ENCODE peak calls at places on chromosomes 13 and 19, in five cellular contexts. J is substantia nigra, M is coronary artery, P is fibroblast of lung, F is breast epithelium. I is an unnamed sample.

GRCh38 chr13:113532156-113532806 is 41.8 kb upstream of the DCUN1D2 start:
- DNase-seq in M (no peak), P (no peak), J (no peak), F (peak), I (no peak)

GRCh38 chr19:2274937-2275535 is 6.9 kb downstream of the PEAK3 start:
- DNase-seq in F (no peak), M (no peak), P (peak), J (peak), I (no peak)

GRCh38 chr13:25816239-25816638 is 235.6 kb downstream of the SHISA2 start:
- DNase-seq in F (no peak), J (no peak), M (no peak), P (no peak), I (no peak)

GRCh38 chr19:50016225-50016807 is 8.9 kb downstream of the VRK3 start:
- DNase-seq in P (no peak), F (no peak), J (no peak), M (no peak), I (no peak)

GRCh38 chr13:93859666-93860065 is 619.8 kb downstream of the DCT start:
- DNase-seq in F (no peak), P (peak), M (no peak), J (no peak), I (no peak)

GRCh38 chr19:10694706-10695105 is 6.5 kb upstream of the QTRT1 start:
- DNase-seq in P (no peak), M (no peak), J (no peak), F (no peak), I (no peak)

GRCh38 chr13:25347156-25347555 is 24.6 kb upstream of the ATP8A2 start:
- DNase-seq in M (no peak), J (no peak), P (no peak), F (no peak), I (no peak)

GRCh38 chr13:85700909-85701308 is 98.3 kb downstream of the SLITRK6 start:
- DNase-seq in M (no peak), J (no peak), F (no peak), P (no peak), I (no peak)

GRCh38 chr19:13013649-13014048 is 18.4 kb downstream of the NFIX start:
- DNase-seq in F (no peak), J (no peak), M (no peak), P (no peak), I (no peak)

GRCh38 chr13:73065665-73066350 is 7.0 kb downstream of the KLF5 start:
- DNase-seq in M (no peak), F (no peak), P (no peak), J (no peak), I (no peak)

GRCh38 chr13:24339937-24340607 is 30.7 kb downstream of the C1QTNF9 start:
- DNase-seq in J (no peak), M (no peak), F (no peak), P (no peak), I (no peak)

GRCh38 chr13:31905896-31906295 is 125.7 kb upstream of the FRY start:
- DNase-seq in F (no peak), J (no peak), P (no peak), M (no peak), I (no peak)

GRCh38 chr13:31901985-31902384 is 129.6 kb upstream of the FRY start:
- DNase-seq in J (no peak), M (no peak), P (no peak), F (no peak), I (no peak)

GRCh38 chr13:31904941-31905824 is 126.4 kb upstream of the FRY start:
- DNase-seq in J (no peak), M (no peak), P (no peak), F (no peak), I (no peak)

GRCh38 chr13:31898383-31899071 is 133.0 kb upstream of the FRY start:
- DNase-seq in P (no peak), J (no peak), M (no peak), F (no peak), I (no peak)

GRCh38 chr13:31903072-31903815 is 128.3 kb upstream of the FRY start:
- DNase-seq in J (no peak), M (no peak), P (no peak), F (no peak), I (no peak)
- H3K27ac ChIP-seq in J (no peak), M (no peak), P (no peak), F (no peak), I (no peak)

GRCh38 chr19:749811-750210 is 1.1 kb upstream of the MISP start:
- DNase-seq in J (no peak), P (no peak), F (no peak), M (no peak), I (no peak)

GRCh38 chr19:748274-748598 is 2.7 kb upstream of the MISP start:
- DNase-seq in J (no peak), P (no peak), F (no peak), M (no peak), I (no peak)

GRCh38 chr19:751501-752341 is 809 bp downstream of the MISP start:
- DNase-seq in F (no peak), M (no peak), P (peak), J (no peak), I (no peak)

GRCh38 chr19:752652-753517 is 2.0 kb downstream of the MISP start:
- DNase-seq in J (no peak), P (peak), M (no peak), F (peak), I (no peak)

GRCh38 chr19:750640-751423 is at the start of gene MISP:
- DNase-seq in P (no peak), J (no peak), M (no peak), F (no peak), I (no peak)
- H3K27ac ChIP-seq in P (peak), J (no peak), M (no peak), F (peak), I (peak)

GRCh38 chr19:56106397-56106849 is 14.7 kb downstream of the ZNF787 start:
- DNase-seq in P (no peak), M (no peak), F (no peak), J (no peak), I (no peak)

GRCh38 chr19:56106993-56107392 is 14.1 kb downstream of the ZNF787 start:
- DNase-seq in P (no peak), F (no peak), J (no peak), M (no peak), I (no peak)

GRCh38 chr19:56103027-56103614 is 18.0 kb downstream of the ZNF787 start:
- DNase-seq in F (no peak), J (no peak), P (no peak), M (no peak), I (no peak)

GRCh38 chr19:56104423-56104822 is 16.7 kb downstream of the ZNF787 start:
- DNase-seq in P (no peak), M (no peak), F (no peak), J (no peak), I (no peak)

DNA sequence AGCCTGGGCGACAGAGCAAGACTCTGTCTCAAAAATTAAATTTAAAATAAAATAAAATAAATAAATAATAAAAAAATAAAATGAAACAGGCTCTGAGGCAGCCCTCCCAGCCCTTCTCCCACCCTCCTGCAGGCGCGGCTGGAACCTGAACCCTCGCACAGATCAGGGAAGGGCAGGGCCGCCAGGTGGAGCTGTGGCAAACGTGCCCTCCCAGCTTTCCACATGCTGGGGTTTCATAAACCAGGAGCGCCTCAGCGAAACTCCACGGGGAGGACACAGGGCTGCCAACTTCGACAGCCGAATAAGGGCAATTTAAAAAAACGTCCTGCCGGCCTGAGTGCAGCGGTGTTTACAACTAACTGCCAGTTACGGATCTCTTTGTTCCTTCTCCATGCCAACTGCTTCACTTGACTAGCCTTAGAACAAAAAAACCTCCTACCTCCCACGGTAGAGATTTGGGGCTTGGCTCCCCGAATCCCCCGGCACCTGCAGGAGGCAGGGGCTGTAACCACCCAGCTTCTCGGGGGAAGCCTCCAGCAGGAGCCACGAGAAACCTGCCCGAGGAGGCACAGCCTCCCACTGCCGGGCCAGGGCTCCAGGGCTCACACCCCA is 15.9 kb downstream of the ZNF787 start:
- DNase-seq in P (peak), M (peak), J (no peak), F (peak), I (no peak)
- H3K27ac ChIP-seq in P (peak), M (peak), J (no peak), F (peak), I (peak)

GRCh38 chr19:40005670-40006272 is 8.9 kb downstream of the ZNF546 start:
- DNase-seq in F (no peak), J (no peak), M (no peak), P (no peak), I (no peak)
- H3K27ac ChIP-seq in F (no peak), J (no peak), M (no peak), P (peak), I (no peak)

GRCh38 chr13:109869312-109870237 is 83.2 kb upstream of the IRS2 start:
- DNase-seq in F (peak), M (peak), P (peak), J (peak), I (no peak)
- H3K27ac ChIP-seq in F (no peak), M (peak), P (peak), J (no peak), I (no peak)

GRCh38 chr13:19782049-19782726 is 557 bp downstream of the PSPC1 start:
- DNase-seq in M (peak), P (peak), F (peak), J (peak), I (no peak)

GRCh38 chr13:19781526-19781925 is 1.2 kb downstream of the PSPC1 start:
- DNase-seq in M (no peak), P (peak), F (no peak), J (no peak), I (no peak)
- H3K27ac ChIP-seq in M (peak), P (peak), F (peak), J (peak), I (peak)

GRCh38 chr13:110379358-110379757 is 72.3 kb downstream of the COL4A2 start:
- DNase-seq in J (no peak), F (no peak), M (no peak), P (no peak), I (no peak)
- H3K27ac ChIP-seq in J (no peak), F (no peak), M (peak), P (peak), I (no peak)

GRCh38 chr13:99083976-99084375 is 106.1 kb upstream of the DOCK9 start:
- DNase-seq in F (no peak), P (no peak), J (no peak), M (peak), I (no peak)
- H3K27ac ChIP-seq in F (no peak), P (no peak), J (no peak), M (no peak), I (peak)

GRCh38 chr13:50388481-50388880 is 373.2 kb downstream of the KCNRG start:
- DNase-seq in P (no peak), J (no peak), F (no peak), M (no peak), I (no peak)
- H3K27ac ChIP-seq in P (no peak), J (no peak), F (no peak), M (no peak), I (no peak)